ENCODE peak calls at places on chromosomes 16 and 17, in six cellular contexts. C is activated CD4-positive, CD25-positive, alpha-beta regulatory T cell; P is GM03348; E is fibroblast of the aortic adventitia; O is neural crest cell; B is Caki2. G is an unnamed sample.

GRCh38 chr17:45312477-45313418 is 4.1 kb downstream of the MAP3K14 start:
- DNase-seq in C (no peak), O (no peak), B (no peak), P (no peak), E (no peak), G (no peak)

GRCh38 chr17:47956818-47957590 is 679 bp downstream of the PRR15L start:
- DNase-seq in E (no peak), P (no peak), C (no peak), B (no peak), O (no peak), G (no peak)

GRCh38 chr17:83190601-83191387 is 111.4 kb downstream of the METRNL start:
- DNase-seq in E (no peak), P (no peak), C (no peak), O (no peak), B (no peak), G (no peak)

GRCh38 chr17:31629696-31630470 is 229.2 kb downstream of the COPRS start:
- DNase-seq in C (no peak), O (no peak), P (peak), E (peak), B (no peak), G (no peak)

GRCh38 chr16:10838611-10839270 is 20.1 kb upstream of the TVP23A start:
- DNase-seq in C (no peak), E (no peak), B (no peak), O (no peak), P (no peak), G (no peak)

GRCh38 chr17:29590261-29590978 is 972 bp upstream of the GIT1 start:
- DNase-seq in E (peak), C (no peak), P (peak), B (no peak), O (no peak), G (no peak)

GRCh38 chr17:68511671-68512246 is 471 bp upstream of the PRKAR1A start:
- DNase-seq in B (peak), O (peak), C (peak), E (peak), P (peak), G (peak)

GRCh38 chr16:75624921-75625334 is 1.8 kb upstream of the ADAT1 start:
- DNase-seq in O (no peak), P (peak), E (peak), C (no peak), B (no peak), G (no peak)

GRCh38 chr17:73841431-73842060 is 197.3 kb upstream of the SDK2 start:
- DNase-seq in C (no peak), B (no peak), O (no peak), E (no peak), P (no peak), G (peak)

GRCh38 chr17:58344047-58344790 is 7.8 kb downstream of the SUPT4H1 start:
- DNase-seq in C (peak), B (peak), O (no peak), E (no peak), P (no peak), G (peak)

GRCh38 chr17:29835438-29836351 is 94.3 kb downstream of the SSH2 start:
- DNase-seq in O (no peak), C (no peak), E (peak), B (peak), P (peak), G (no peak)

GRCh38 chr16:84829168-84829965 is 9.6 kb downstream of the CRISPLD2 start:
- DNase-seq in P (peak), C (no peak), O (no peak), B (no peak), E (peak), G (no peak)

GRCh38 chr16:85302018-85302847 is 190.0 kb upstream of the CIBAR2 start:
- DNase-seq in O (no peak), E (no peak), B (no peak), C (no peak), P (peak), G (no peak)

G was measured in CD4-positive, alpha-beta T cell.